ENCODE peak calls at places on chromosomes 7 and 10, in five cellular contexts. B is fibroblast of lung, L is mammary epithelial cell, K is body of pancreas, T is Peyer's patch. Z is an unnamed sample.

GRCh38 chr10:79940431-79940830 is 8.5 kb downstream of the SFTPD start:
- DNase-seq in B (no peak), L (no peak), K (no peak), T (no peak), Z (no peak)

GRCh38 chr7:99407849-99408346 is 499 bp downstream of the PDAP1 start:
- DNase-seq in B (peak; percentile 77), L (peak; percentile 64), K (peak; percentile 59), T (peak; percentile 64), Z (peak; percentile 89)

GRCh38 chr7:127409629-127410028 is 17.1 kb upstream of the ZNF800 start:
- DNase-seq in B (no peak), L (no peak), K (no peak), T (no peak), Z (no peak)

GRCh38 chr7:139915301-139915863 is 86.3 kb downstream of the TBXAS1 start:
- DNase-seq in B (peak; percentile 68), L (no peak), K (no peak), T (no peak), Z (no peak)

GRCh38 chr7:155584763-155585531 is 38.6 kb upstream of the CNPY1 start:
- DNase-seq in B (peak; percentile 26), L (no peak), K (peak; percentile 71), T (no peak), Z (no peak)

GRCh38 chr10:84308481-84309304 is 19.7 kb upstream of the CCSER2 start:
- DNase-seq in B (peak; percentile 77), L (peak; percentile 24), K (peak; percentile 17), T (peak; percentile 54), Z (no peak)

GRCh38 chr7:122553761-122554160 is 145.2 kb downstream of the RNF133 start:
- DNase-seq in B (no peak), L (no peak), K (no peak), T (no peak), Z (no peak)

GRCh38 chr10:50857579-50857978 is 27.8 kb downstream of the A1CF start:
- DNase-seq in B (no peak), L (no peak), K (no peak), T (no peak), Z (no peak)

GRCh38 chr10:123583639-123584418 is 82.3 kb upstream of the GPR26 start:
- DNase-seq in B (peak; percentile 48), L (peak; percentile 61), K (peak; percentile 86), T (peak; percentile 79), Z (peak; percentile 95)

GRCh38 chr10:116771101-116771705 is 28.8 kb upstream of the HSPA12A start:
- DNase-seq in B (peak; percentile 87), L (peak; percentile 91), K (peak; percentile 38), T (no peak), Z (peak; percentile 85)

GRCh38 chr10:13526952-13527863 is 1.6 kb downstream of the BEND7 start:
- DNase-seq in B (peak; percentile 8), L (peak; percentile 63), K (no peak), T (no peak), Z (no peak)

GRCh38 chr10:75018233-75018632 is 93.2 kb upstream of the SAMD8 start:
- DNase-seq in B (no peak), L (no peak), K (no peak), T (no peak), Z (no peak)

GRCh38 chr10:124639646-124640045 is 104.5 kb downstream of the FAM53B start:
- DNase-seq in B (no peak), L (no peak), K (no peak), T (no peak), Z (no peak)

GRCh38 chr7:44084695-44085094 is 2.4 kb upstream of the POLM start:
- DNase-seq in B (no peak), L (no peak), K (no peak), T (no peak), Z (no peak)

GRCh38 chr7:44083796-44084195 is 1.5 kb upstream of the POLM start:
- DNase-seq in B (no peak), L (no peak), K (no peak), T (no peak), Z (no peak)

GRCh38 chr7:44087914-44088838 is 5.8 kb upstream of the POLM start:
- DNase-seq in B (peak; percentile 65), L (no peak), K (no peak), T (no peak), Z (peak; percentile 96)

GRCh38 chr7:44086627-44087026 is 4.3 kb upstream of the POLM start:
- DNase-seq in B (no peak), L (no peak), K (no peak), T (no peak), Z (no peak)

GRCh38 chr7:44085549-44085948 is 3.2 kb upstream of the POLM start:
- DNase-seq in B (no peak), L (no peak), K (no peak), T (no peak), Z (no peak)
- TF ChIP-seq CTCF in B (peak; percentile 6), L (no peak), K (no peak), T (no peak), Z (no peak)

DNA sequence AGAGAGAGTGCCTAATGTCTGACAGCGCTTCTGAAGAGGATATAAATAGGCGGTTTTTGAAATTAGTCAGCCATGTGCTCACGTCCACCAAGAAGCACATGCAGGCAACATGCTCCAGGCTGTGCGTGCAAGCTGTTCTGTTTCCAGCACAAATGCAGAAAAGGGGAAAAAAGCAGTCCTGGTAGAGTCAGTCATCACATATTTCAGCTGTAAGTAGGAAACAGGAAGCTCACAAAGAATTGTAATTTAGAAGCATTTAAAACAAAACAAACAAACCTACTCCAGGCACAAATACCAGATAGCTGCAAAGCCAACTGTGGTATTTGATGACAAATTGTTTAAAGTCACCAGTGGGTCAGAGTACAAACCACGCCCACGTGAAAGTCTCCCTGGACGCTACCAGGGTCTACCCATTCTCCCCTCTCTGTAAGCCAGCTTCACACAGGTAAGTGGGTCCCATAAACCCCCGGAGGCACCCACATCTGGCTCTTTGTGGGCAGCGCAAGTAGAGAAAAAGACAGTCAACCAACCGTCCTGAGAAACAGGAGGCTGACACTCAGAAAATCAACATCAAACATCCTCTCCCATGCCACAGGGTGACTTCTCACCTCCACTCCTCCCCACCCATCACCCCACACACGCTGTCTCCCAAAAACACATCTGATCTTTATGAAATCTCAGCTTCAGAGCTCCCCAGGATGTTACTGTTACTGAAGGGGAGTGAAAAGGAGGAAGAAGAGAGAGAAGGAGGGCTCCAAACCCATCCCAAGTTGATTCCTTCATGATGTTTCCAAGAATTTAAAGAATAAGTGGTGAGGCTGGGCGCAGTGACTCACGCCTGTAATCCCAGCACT is 186.4 kb downstream of the FAM107B start:
- DNase-seq in B (peak; percentile 97), L (no peak), K (no peak), T (no peak), Z (no peak)
- H3K27ac ChIP-seq in B (peak overlapping the region; percentile 96), L (no peak overlapping the region), K (peak overlapping the region; percentile 7), T (peak overlapping the region; percentile 68), Z (peak overlapping the region; percentile 66)

GRCh38 chr7:36283171-36283570 is 106.5 kb upstream of the ANLN start:
- DNase-seq in B (no peak), L (no peak), K (no peak), T (no peak), Z (no peak)
- H3K4me1 ChIP-seq in B (peaks cover 11% of the 10 kb centered on the region), L (peaks cover 12% of the 10 kb centered on the region), K (peaks cover 68% of the 10 kb centered on the region), T (peaks cover 8% of the 10 kb centered on the region), Z (peaks cover 38% of the 10 kb centered on the region)

GRCh38 chr10:69383485-69384089 is 33.1 kb downstream of the TACR2 start:
- DNase-seq in B (peak; percentile 73), L (no peak), K (no peak), T (no peak), Z (no peak)
- TF ChIP-seq CTCF in B (peak; percentile 33), L (peak; percentile 13), K (no peak), T (no peak), Z (no peak)

GRCh38 chr7:27364344-27364758 is 121.7 kb downstream of the EVX1 start:
- DNase-seq in B (peak; percentile 94), L (peak; percentile 9), K (peak; percentile 39), T (no peak), Z (peak; percentile 73)
- H3K27ac ChIP-seq in B (no peak overlapping the region), L (no peak overlapping the region), K (no peak overlapping the region), T (peak overlapping the region; percentile 34), Z (peak overlapping the region; percentile 44)

GRCh38 chr10:33134011-33134751 is 176.2 kb upstream of the ITGB1 start:
- DNase-seq in B (peak; percentile 84), L (peak; percentile 100), K (peak; percentile 75), T (peak; percentile 75), Z (peak; percentile 71)
- H3K4me1 ChIP-seq in B (peaks cover 31% of the 10 kb centered on the region), L (peaks cover 77% of the 10 kb centered on the region), K (peaks cover 15% of the 10 kb centered on the region), T (no peaks in the 10 kb centered on the region), Z (peaks cover 16% of the 10 kb centered on the region)

GRCh38 chr7:111929258-111929657 is 276.9 kb downstream of the DOCK4 start:
- DNase-seq in B (no peak), L (no peak), K (no peak), T (no peak), Z (no peak)
- TF ChIP-seq CTCF in B (no peak), L (no peak), K (peak; percentile 4), T (no peak), Z (no peak)

DNA sequence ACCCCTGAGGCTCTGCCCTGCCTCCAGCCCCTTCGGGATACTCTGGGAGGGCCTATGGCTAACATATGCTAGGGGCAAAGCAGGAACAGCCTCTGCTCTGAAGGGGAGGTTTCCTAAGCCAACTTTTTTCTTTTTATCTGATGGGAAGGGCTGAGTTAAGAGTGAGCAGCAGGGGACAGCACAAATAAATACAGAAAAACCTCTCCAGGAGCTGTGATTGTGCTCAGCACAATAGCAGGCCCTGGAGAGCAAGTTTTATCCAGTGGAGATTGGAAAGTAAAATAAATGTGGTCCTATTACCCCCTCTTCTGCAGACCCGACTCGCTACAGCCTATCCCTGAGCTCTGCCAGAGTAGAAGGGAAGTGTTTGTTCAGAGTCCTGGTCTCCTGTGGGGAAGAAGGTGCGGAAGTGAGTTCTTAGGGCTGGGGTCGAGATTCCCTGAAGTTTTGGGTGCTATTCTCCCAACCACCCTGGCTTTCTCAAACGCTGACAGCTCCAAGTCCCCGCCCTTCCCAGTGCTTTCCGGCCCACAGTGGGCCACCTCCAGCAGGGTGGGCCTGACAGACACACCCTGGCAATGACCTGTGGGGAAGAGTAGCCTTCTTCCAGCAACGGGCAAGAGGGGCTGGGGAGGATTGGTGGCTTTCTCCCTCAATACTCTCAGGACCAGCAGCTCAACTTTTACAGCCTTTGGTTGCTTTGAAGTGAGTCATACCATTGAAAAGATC is 23.0 kb upstream of the AFAP1L2 start:
- DNase-seq in B (no peak), L (no peak), K (no peak), T (no peak), Z (no peak)
- H3K27ac ChIP-seq in B (no peak overlapping the region), L (no peak overlapping the region), K (peak overlapping the region; percentile 67), T (no peak overlapping the region), Z (no peak overlapping the region)

GRCh38 chr7:151494569-151495284 is 25.0 kb downstream of the RHEB start:
- DNase-seq in B (no peak), L (no peak), K (peak; percentile 34), T (no peak), Z (no peak)

GRCh38 chr7:151490706-151491105 is 29.0 kb downstream of the RHEB start:
- DNase-seq in B (no peak), L (no peak), K (no peak), T (no peak), Z (no peak)

GRCh38 chr7:151489498-151489897 is 30.2 kb downstream of the RHEB start:
- DNase-seq in B (no peak), L (no peak), K (no peak), T (no peak), Z (no peak)

GRCh38 chr7:151493083-151493482 is 26.6 kb downstream of the RHEB start:
- DNase-seq in B (no peak), L (no peak), K (no peak), T (no peak), Z (no peak)

GRCh38 chr7:151491859-151492258 is 27.8 kb downstream of the RHEB start:
- DNase-seq in B (peak; percentile 87), L (peak; percentile 86), K (no peak), T (no peak), Z (no peak)
- H3K4me1 ChIP-seq in B (peaks cover 3% of the 10 kb centered on the region), L (peaks cover 23% of the 10 kb centered on the region), K (peaks cover 63% of the 10 kb centered on the region), T (peaks cover 9% of the 10 kb centered on the region), Z (peaks cover 76% of the 10 kb centered on the region)